ENCODE peak calls at places on chromosomes 4 and X, in eight cellular contexts. U is CD4-positive, CD25-positive, alpha-beta regulatory T cell; T is PC-9; A is mammary epithelial cell; W is coronary artery; Y is adipocyte; Q is bronchial epithelial cell; L is SJSA1. R is an unnamed sample.

GRCh38 chrX:41148553-41148952 is 63.3 kb downstream of the USP9X start:
- DNase-seq in U (no peak), T (no peak), A (peak; percentile 44), W (no peak), Y (peak; percentile 68), Q (peak; percentile 52), L (peak; percentile 64), R (peak; percentile 15)

GRCh38 chrX:10725071-10725470 is 104.7 kb upstream of the MID1 start:
- DNase-seq in U (no peak), T (no peak), A (no peak), W (no peak), Y (no peak), Q (no peak), L (no peak), R (no peak)

GRCh38 chr4:12703076-12703475 is 781.1 kb downstream of the RAB28 start:
- DNase-seq in U (no peak), T (no peak), A (no peak), W (no peak), Y (no peak), Q (peak; percentile 31), L (no peak), R (no peak)

GRCh38 chr4:140150886-140151699 is 2.9 kb downstream of the MAML3 start:
- DNase-seq in U (peak; percentile 61), T (peak; percentile 87), A (peak; percentile 85), W (peak; percentile 93), Y (peak; percentile 95), Q (peak; percentile 79), L (peak; percentile 96), R (peak; percentile 95)

GRCh38 chr4:41747230-41748055 is 1.1 kb downstream of the PHOX2B start:
- DNase-seq in U (no peak), T (no peak), A (no peak), W (no peak), Y (no peak), Q (no peak), L (no peak), R (no peak)

GRCh38 chr4:177380730-177381287 is 61.4 kb downstream of the AGA start:
- DNase-seq in U (no peak), T (no peak), A (peak; percentile 6), W (no peak), Y (no peak), Q (no peak), L (no peak), R (no peak)

GRCh38 chrX:39850630-39851152 is 247.1 kb downstream of the BCOR start:
- DNase-seq in U (no peak), T (no peak), A (no peak), W (no peak), Y (peak; percentile 43), Q (no peak), L (peak; percentile 36), R (peak; percentile 55)

GRCh38 chr4:152258804-152259708 is 276.8 kb downstream of the FBXW7 start:
- DNase-seq in U (no peak), T (no peak), A (peak; percentile 96), W (no peak), Y (peak; percentile 55), Q (peak; percentile 99), L (peak; percentile 23), R (peak; percentile 75)

GRCh38 chrX:17700976-17701375 is 36.3 kb upstream of the SCML1 start:
- DNase-seq in U (no peak), T (peak; percentile 85), A (no peak), W (no peak), Y (no peak), Q (peak; percentile 29), L (no peak), R (no peak)

GRCh38 chrX:153778684-153779101 is 2.1 kb upstream of the SRPK3 start:
- DNase-seq in U (no peak), T (no peak), A (peak; percentile 64), W (no peak), Y (no peak), Q (peak; percentile 51), L (no peak), R (no peak)

GRCh38 chr4:110615366-110616161 is 7.3 kb downstream of the PITX2 start:
- DNase-seq in U (no peak), T (no peak), A (no peak), W (no peak), Y (no peak), Q (no peak), L (no peak), R (no peak)

GRCh38 chr4:168868044-168868855 is 141.8 kb downstream of the CBR4 start:
- DNase-seq in U (no peak), T (no peak), A (peak; percentile 88), W (no peak), Y (peak; percentile 79), Q (peak; percentile 88), L (peak; percentile 73), R (peak; percentile 86)

GRCh38 chr4:105966046-105966445 is 70.8 kb downstream of the NPNT start:
- DNase-seq in U (no peak), T (peak; percentile 65), A (peak; percentile 50), W (no peak), Y (peak; percentile 97), Q (peak; percentile 71), L (peak; percentile 19), R (peak; percentile 93)

GRCh38 chr4:98232202-98232601 is 29.0 kb upstream of the RAP1GDS1 start:
- DNase-seq in U (no peak), T (no peak), A (no peak), W (no peak), Y (no peak), Q (peak; percentile 62), L (no peak), R (peak; percentile 11)

GRCh38 chrX:133745361-133745760 is 240.0 kb downstream of the GPC3 start:
- DNase-seq in U (no peak), T (no peak), A (no peak), W (no peak), Y (no peak), Q (no peak), L (no peak), R (no peak)

GRCh38 chr4:16269742-16270522 is 43.7 kb upstream of the TAPT1 start:
- DNase-seq in U (no peak), T (no peak), A (peak; percentile 95), W (no peak), Y (peak; percentile 93), Q (peak; percentile 8), L (no peak), R (peak; percentile 99)

GRCh38 chr4:79300280-79300679 is 25.6 kb downstream of the NAA11 start:
- DNase-seq in U (no peak), T (no peak), A (no peak), W (no peak), Y (no peak), Q (no peak), L (no peak), R (no peak)

DNA sequence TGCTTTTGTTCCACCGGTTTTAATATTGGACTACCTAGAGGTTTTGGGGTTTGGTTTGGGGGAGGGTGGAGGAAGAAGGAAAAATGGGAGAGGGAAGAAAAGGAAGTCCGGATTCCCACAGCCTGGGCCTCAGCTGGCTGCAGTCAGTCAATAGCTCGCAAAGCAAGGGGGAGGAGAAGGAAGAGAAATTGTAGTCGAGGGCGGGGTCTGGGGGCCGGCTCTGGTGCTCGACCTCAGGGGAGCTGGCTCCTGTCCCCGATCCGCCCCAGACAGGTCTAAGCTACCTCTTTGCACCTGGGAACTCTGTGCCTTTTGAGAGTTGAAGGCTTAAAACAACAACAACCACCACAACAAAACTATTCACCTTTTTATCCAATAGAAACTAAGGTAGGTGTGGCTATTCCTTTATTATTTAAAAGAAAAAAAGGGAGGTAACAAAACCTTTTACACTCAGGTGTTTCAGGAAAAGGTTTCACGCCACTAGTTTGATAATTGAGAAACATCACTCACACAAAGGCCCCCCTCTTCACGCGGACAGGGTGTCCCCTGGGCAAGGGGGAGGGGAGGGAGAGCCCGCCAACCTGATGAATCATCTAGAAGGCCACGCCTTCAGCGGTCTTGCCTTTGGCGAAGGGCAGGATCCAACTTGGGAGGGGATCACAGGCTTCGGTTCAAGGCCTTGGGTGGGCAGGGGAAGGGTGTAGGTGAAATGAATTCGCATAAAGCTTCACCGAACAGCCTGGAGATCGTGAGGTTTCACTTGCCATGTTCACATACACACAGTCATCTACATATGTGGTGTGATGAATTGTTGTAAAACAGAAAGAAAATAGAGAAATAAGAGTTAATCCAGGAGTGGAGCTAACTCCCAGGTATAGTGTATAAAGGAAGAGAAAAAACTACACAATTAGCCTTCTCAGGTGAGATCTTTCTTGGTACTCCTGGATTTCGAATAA is 1.7 kb upstream of the LNX1 start:
- DNase-seq in U (no peak), T (peak; percentile 69), A (peak; percentile 73), W (no peak), Y (no peak), Q (peak; percentile 76), L (no peak), R (no peak)
- H3K4me3 ChIP-seq in U (no peak overlapping the region), T (peak overlapping the region; percentile 58), A (peak overlapping the region; percentile 17), W (peak overlapping the region; percentile 21), Y (peak overlapping the region; percentile 51), Q (peak overlapping the region; percentile 13), L (no peak overlapping the region), R (no peak overlapping the region)

GRCh38 chrX:68995780-68996551 is 167.1 kb downstream of the EFNB1 start:
- DNase-seq in U (no peak), T (no peak), A (peak; percentile 35), W (no peak), Y (no peak), Q (no peak), L (no peak), R (peak; percentile 7)
- H3K4me3 ChIP-seq in U (no peak overlapping the region), T (no peak overlapping the region), A (no peak overlapping the region), W (peak overlapping the region; percentile 15), Y (peak overlapping the region; percentile 5), Q (no peak overlapping the region), L (no peak overlapping the region), R (no peak overlapping the region)

GRCh38 chr4:54014761-54015160 is 49.6 kb downstream of the CHIC2 start:
- DNase-seq in U (no peak), T (no peak), A (no peak), W (no peak), Y (no peak), Q (no peak), L (no peak), R (no peak)

GRCh38 chr4:54015421-54016065 is 48.9 kb downstream of the CHIC2 start:
- DNase-seq in U (no peak), T (no peak), A (no peak), W (no peak), Y (no peak), Q (no peak), L (no peak), R (no peak)

GRCh38 chr4:54017308-54017707 is 47.1 kb downstream of the CHIC2 start:
- DNase-seq in U (no peak), T (no peak), A (no peak), W (no peak), Y (no peak), Q (no peak), L (no peak), R (no peak)

GRCh38 chr4:54016504-54016903 is 47.9 kb downstream of the CHIC2 start:
- DNase-seq in U (no peak), T (no peak), A (no peak), W (no peak), Y (no peak), Q (no peak), L (no peak), R (no peak)

DNA sequence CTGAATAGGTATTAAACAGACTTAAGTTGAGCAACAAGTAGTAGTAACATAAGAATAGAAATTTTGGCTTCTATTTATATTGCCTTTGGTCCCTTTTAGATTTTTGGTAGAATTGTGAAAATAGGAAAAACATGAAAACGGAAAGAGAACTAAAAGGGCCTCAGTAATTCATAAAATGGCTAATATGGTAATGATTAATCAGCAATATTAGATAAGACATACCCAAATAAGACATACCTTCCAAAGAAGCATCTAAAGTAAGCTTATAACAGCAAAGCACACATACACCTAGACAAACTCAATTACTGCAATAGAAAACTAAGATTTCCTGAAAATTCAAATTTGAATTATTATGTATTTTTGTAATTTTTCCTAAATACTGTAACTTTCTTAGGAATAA is 46.4 kb downstream of the CHIC2 start:
- DNase-seq in U (no peak), T (no peak), A (no peak), W (no peak), Y (no peak), Q (no peak), L (no peak), R (no peak)
- H3K4me3 ChIP-seq in U (no peak overlapping the region), T (no peak overlapping the region), A (no peak overlapping the region), W (no peak overlapping the region), Y (no peak overlapping the region), Q (no peak overlapping the region), L (no peak overlapping the region), R (no peak overlapping the region)

GRCh38 chr4:53703267-53703655 is 112.0 kb upstream of the LNX1 start:
- DNase-seq in U (no peak), T (no peak), A (no peak), W (no peak), Y (no peak), Q (no peak), L (no peak), R (no peak)
- H3K4me3 ChIP-seq in U (no peak overlapping the region), T (no peak overlapping the region), A (no peak overlapping the region), W (peak overlapping the region; percentile 58), Y (peak overlapping the region; percentile 31), Q (no peak overlapping the region), L (peak overlapping the region; percentile 25), R (peak overlapping the region; percentile 19)